ENCODE peak calls at places on chromosomes 7 and 10, in nine cellular contexts. O, D, A, V, B, J, Q, H and I are unnamed samples.

GRCh38 chr10:93999401-93999851 is 5.7 kb downstream of the PLCE1 start:
- DNase-seq in J (no peak), O (no peak), D (peak), H (peak), B (peak), V (no peak), Q (no peak), A (no peak), I (no peak)

GRCh38 chr10:49174926-49175500 is 13.2 kb downstream of the TMEM273 start:
- DNase-seq in D (no peak), H (no peak), J (peak), A (no peak), Q (no peak), B (peak), V (no peak), O (no peak), I (no peak)

GRCh38 chr10:80460399-80461207 is 6.5 kb downstream of the TSPAN14 start:
- DNase-seq in J (no peak), Q (no peak), H (peak), O (no peak), D (peak), A (no peak), B (peak), V (no peak), I (no peak)

GRCh38 chr7:13725591-13725990 is 263.9 kb downstream of the ETV1 start:
- DNase-seq in B (no peak), D (peak), J (no peak), V (no peak), Q (no peak), A (no peak), H (peak), O (no peak), I (no peak)

GRCh38 chr7:154852205-154852604 is 150.7 kb downstream of the PAXIP1 start:
- DNase-seq in O (no peak), J (no peak), D (no peak), H (no peak), V (no peak), B (no peak), A (no peak), Q (no peak), I (no peak)

GRCh38 chr10:43353495-43354324 is 17.7 kb upstream of the FXYD4 start:
- DNase-seq in D (no peak), V (no peak), Q (no peak), J (no peak), B (no peak), O (no peak), A (peak), H (peak), I (no peak)

GRCh38 chr10:132434405-132435005 is 37.5 kb downstream of the PWWP2B start:
- DNase-seq in D (no peak), J (no peak), Q (peak), O (no peak), V (no peak), H (no peak), B (no peak), A (no peak), I (no peak)

GRCh38 chr10:31947144-31947926 is 18.7 kb upstream of the ARHGAP12 start:
- DNase-seq in H (peak), O (peak), D (peak), J (no peak), V (no peak), A (peak), Q (no peak), B (peak), I (peak)

GRCh38 chr10:68876919-68877250 is 24.2 kb upstream of the DDX50 start:
- DNase-seq in O (no peak), J (no peak), V (no peak), D (no peak), B (peak), Q (no peak), A (no peak), H (no peak), I (no peak)

GRCh38 chr7:158267737-158268435 is 319.7 kb downstream of the PTPRN2 start:
- DNase-seq in A (no peak), D (no peak), J (peak), H (no peak), B (no peak), V (no peak), O (no peak), Q (no peak), I (no peak)

GRCh38 chr10:79385804-79386531 is 38.7 kb downstream of the PPIF start:
- DNase-seq in J (peak), Q (peak), H (no peak), O (no peak), B (no peak), A (peak), V (no peak), D (no peak), I (no peak)

GRCh38 chr7:8255680-8256656 is 6.0 kb downstream of the ICA1 start:
- DNase-seq in B (no peak), V (no peak), O (no peak), H (no peak), Q (no peak), A (no peak), D (no peak), J (no peak), I (no peak)

GRCh38 chr7:115910541-115911164 is 119.9 kb downstream of the TFEC start:
- DNase-seq in H (peak), Q (no peak), B (peak), A (no peak), D (peak), O (peak), V (no peak), J (no peak), I (no peak)

GRCh38 chr7:55078465-55079372 is 59.9 kb downstream of the EGFR start:
- DNase-seq in B (peak), H (no peak), Q (no peak), D (no peak), V (no peak), O (no peak), J (peak), A (peak), I (no peak)

GRCh38 chr7:18504965-18505364 is 9.4 kb downstream of the HDAC9 start:
- DNase-seq in J (no peak), H (no peak), Q (peak), D (no peak), A (no peak), V (no peak), O (no peak), B (no peak), I (no peak)

GRCh38 chr7:27194002-27194352 is 5.9 kb downstream of the HOXA13 start:
- DNase-seq in J (no peak), A (no peak), B (no peak), V (no peak), H (no peak), Q (no peak), D (no peak), O (no peak), I (no peak)

GRCh38 chr10:60414877-60415585 is 25.4 kb upstream of the ANK3 start:
- DNase-seq in V (no peak), A (no peak), O (peak), J (no peak), Q (no peak), D (peak), H (peak), B (peak), I (peak)

GRCh38 chr10:43981232-43981631 is 332.6 kb upstream of the ZNF32 start:
- DNase-seq in A (no peak), H (peak), J (no peak), D (peak), O (no peak), Q (no peak), V (no peak), B (no peak), I (peak)

GRCh38 chr7:12458520-12459131 is 55.0 kb upstream of the VWDE start:
- DNase-seq in H (peak), J (no peak), V (no peak), B (peak), Q (peak), O (peak), A (peak), D (peak), I (peak)

GRCh38 chr7:19561121-19561805 is 147.6 kb downstream of the POLR1F start:
- DNase-seq in H (peak), A (no peak), V (no peak), D (peak), Q (no peak), J (no peak), B (no peak), O (no peak), I (no peak)

GRCh38 chr7:96303686-96304443 is 18.0 kb downstream of the SLC25A13 start:
- DNase-seq in V (no peak), J (no peak), H (peak), Q (no peak), O (no peak), A (no peak), D (peak), B (no peak), I (no peak)

GRCh38 chr10:97188234-97188847 is 2.6 kb upstream of the SLIT1 start:
- DNase-seq in D (no peak), H (no peak), V (no peak), J (no peak), B (no peak), Q (peak), O (no peak), A (peak), I (no peak)

GRCh38 chr7:88291401-88292173 is 15.1 kb downstream of the STEAP4 start:
- DNase-seq in D (peak), Q (no peak), V (no peak), J (no peak), A (no peak), B (peak), O (no peak), H (peak), I (no peak)

GRCh38 chr7:75971309-75971960 is 23.0 kb downstream of the TMEM120A start:
- DNase-seq in Q (no peak), O (no peak), J (no peak), H (no peak), B (no peak), V (no peak), D (no peak), A (no peak), I (no peak)
- TF ChIP-seq CTCF in Q (peak), O (no peak), J (no peak), H (no peak), B (no peak), V (no peak), D (no peak), A (no peak), I (no peak)

GRCh38 chr7:2299853-2300512 is 14.3 kb downstream of the SNX8 start:
- DNase-seq in Q (no peak), B (no peak), J (no peak), H (no peak), O (no peak), A (no peak), D (no peak), V (no peak), I (no peak)

GRCh38 chr7:2295936-2296620 is 18.2 kb downstream of the SNX8 start:
- DNase-seq in A (no peak), V (no peak), Q (no peak), D (no peak), O (no peak), H (no peak), J (no peak), B (no peak), I (no peak)

GRCh38 chr7:2301510-2301860 is 12.8 kb downstream of the SNX8 start:
- DNase-seq in Q (no peak), V (no peak), O (no peak), A (no peak), B (no peak), J (no peak), D (no peak), H (peak), I (no peak)

GRCh38 chr7:2296830-2297229 is 17.4 kb downstream of the SNX8 start:
- DNase-seq in B (no peak), V (no peak), H (no peak), J (no peak), O (no peak), Q (no peak), A (no peak), D (no peak), I (no peak)

GRCh38 chr7:2299131-2299829 is 15.0 kb downstream of the SNX8 start:
- DNase-seq in J (no peak), H (peak), V (no peak), A (peak), D (peak), O (no peak), Q (no peak), B (no peak), I (peak)
- TF ChIP-seq CTCF in J (no peak), H (no peak), V (no peak), A (no peak), D (no peak), O (no peak), Q (no peak), B (no peak), I (no peak)

GRCh38 chr10:29470355-29470705 is 164.4 kb downstream of the SVIL start:
- DNase-seq in A (no peak), Q (peak), J (no peak), B (peak), O (no peak), H (no peak), V (no peak), D (no peak), I (no peak)

GRCh38 chr10:29469481-29470354 is 165.1 kb downstream of the SVIL start:
- DNase-seq in O (no peak), A (no peak), V (no peak), B (no peak), D (no peak), Q (no peak), J (no peak), H (no peak), I (no peak)

GRCh38 chr10:29461042-29461441 is 172.2 kb downstream of the LYZL1 start:
- DNase-seq in A (no peak), D (no peak), H (no peak), V (no peak), B (no peak), J (no peak), Q (no peak), O (no peak), I (no peak)

GRCh38 chr10:29470843-29471482 is 163.8 kb downstream of the SVIL start:
- DNase-seq in V (no peak), O (no peak), B (peak), D (no peak), J (no peak), H (no peak), A (no peak), Q (no peak), I (no peak)

GRCh38 chr10:29465384-29465783 is 169.4 kb downstream of the SVIL start:
- DNase-seq in J (no peak), B (no peak), A (no peak), O (no peak), D (no peak), V (no peak), H (no peak), Q (no peak), I (no peak)
- TF ChIP-seq CTCF in J (peak), B (no peak), A (no peak), O (peak), D (peak), V (no peak), H (peak), Q (peak), I (peak)

GRCh38 chr10:35598379-35598778 is 6.8 kb upstream of the GJD4 start:
- DNase-seq in A (no peak), O (no peak), B (peak), D (peak), J (no peak), H (no peak), V (no peak), Q (no peak), I (no peak)
- TF ChIP-seq CTCF in A (no peak), O (peak), B (peak), D (peak), J (peak), H (peak), V (no peak), Q (peak), I (peak)

GRCh38 chr7:31002256-31002655 is 38.5 kb downstream of the GHRHR start:
- DNase-seq in V (no peak), D (no peak), B (no peak), H (no peak), A (no peak), O (peak), Q (no peak), J (no peak), I (no peak)

GRCh38 chr7:31006864-31007263 is 43.1 kb downstream of the GHRHR start:
- DNase-seq in H (no peak), V (no peak), D (no peak), O (no peak), A (no peak), J (no peak), Q (no peak), B (no peak), I (no peak)

GRCh38 chr7:31003097-31003496 is 39.3 kb downstream of the GHRHR start:
- DNase-seq in A (no peak), O (no peak), B (no peak), V (no peak), Q (no peak), D (no peak), H (no peak), J (no peak), I (no peak)

GRCh38 chr7:31004393-31004792 is 40.6 kb downstream of the GHRHR start:
- DNase-seq in H (no peak), V (no peak), Q (no peak), O (no peak), A (no peak), B (no peak), J (no peak), D (no peak), I (no peak)

DNA sequence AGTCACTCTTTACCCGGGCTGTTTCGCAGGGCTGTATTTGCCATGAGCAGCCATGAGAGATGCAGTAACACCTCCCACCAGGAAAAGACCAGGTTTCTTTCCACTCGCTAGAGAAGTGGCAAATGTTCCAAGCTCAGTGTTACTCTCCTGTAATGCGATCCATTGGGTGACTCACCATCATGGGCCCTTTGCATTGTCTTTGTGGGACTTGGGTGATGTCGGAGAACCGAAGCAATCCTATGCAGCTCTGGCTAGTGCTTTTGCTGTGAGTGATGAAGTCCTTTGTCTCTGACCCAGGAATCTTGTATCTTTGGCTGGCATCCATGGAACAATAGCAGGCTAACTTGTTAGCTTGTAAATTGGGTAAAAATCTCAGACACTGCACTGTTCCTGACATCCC is 40.0 kb downstream of the GHRHR start:
- DNase-seq in V (no peak), H (peak), J (no peak), D (no peak), B (no peak), A (no peak), O (no peak), Q (no peak), I (no peak)
- TF ChIP-seq CTCF in V (no peak), H (no peak), J (no peak), D (no peak), B (no peak), A (no peak), O (no peak), Q (no peak), I (no peak)

GRCh38 chr7:22550514-22551010 is 50.6 kb upstream of the STEAP1B start:
- DNase-seq in A (no peak), V (no peak), D (no peak), O (no peak), B (no peak), J (no peak), Q (no peak), H (no peak), I (no peak)
- TF ChIP-seq CTCF in A (no peak), V (no peak), D (no peak), O (no peak), B (no peak), J (no peak), Q (no peak), H (no peak), I (no peak)

DNA sequence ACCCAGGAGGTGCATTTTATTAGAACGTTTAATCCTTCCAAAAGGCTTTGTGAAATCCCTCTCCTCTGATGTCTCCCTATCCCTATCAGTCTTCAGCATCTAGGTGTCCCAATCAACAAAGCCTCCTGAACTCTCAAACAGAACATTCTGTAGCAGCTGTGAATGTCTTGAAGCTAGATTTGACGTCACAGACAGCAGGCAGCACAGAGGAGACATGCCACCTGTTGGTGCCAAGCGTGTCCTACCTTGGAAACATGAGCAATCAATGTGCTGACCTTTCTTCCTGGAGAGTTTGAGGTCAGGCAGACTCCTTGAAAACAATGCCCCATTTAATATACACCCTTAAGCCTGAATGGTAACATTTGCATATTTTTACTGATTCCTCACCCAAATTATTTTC is 125.4 kb downstream of the RNLS start:
- DNase-seq in O (no peak), J (no peak), Q (no peak), B (no peak), A (no peak), D (no peak), V (no peak), H (no peak), I (no peak)
- TF ChIP-seq CTCF in O (no peak), J (no peak), Q (no peak), B (no peak), A (no peak), D (no peak), V (no peak), H (no peak), I (no peak)

DNA sequence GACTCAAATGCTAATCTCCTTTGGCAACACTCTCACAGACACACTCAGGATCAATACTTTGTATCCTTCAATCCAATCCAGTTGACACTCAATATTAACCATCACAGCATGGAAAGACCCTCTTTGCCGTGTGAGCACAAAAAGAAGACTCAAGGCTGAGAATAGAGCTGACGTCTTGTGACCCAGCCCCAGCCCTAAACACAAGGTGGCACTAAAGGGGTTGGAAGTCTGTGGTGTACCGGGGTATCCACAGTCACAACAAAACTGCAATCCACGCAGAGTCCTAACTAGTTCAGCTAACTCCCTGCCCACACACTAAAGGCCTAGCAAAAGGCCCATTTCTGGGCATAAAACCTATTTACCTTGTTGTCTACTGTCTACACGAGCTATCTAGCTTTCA is 200.1 kb downstream of the ACTR3B start:
- DNase-seq in V (no peak), D (no peak), J (no peak), A (no peak), B (no peak), O (no peak), H (no peak), Q (peak), I (no peak)
- TF ChIP-seq CTCF in V (no peak), D (no peak), J (no peak), A (no peak), B (no peak), O (no peak), H (no peak), Q (peak), I (no peak)

DNA sequence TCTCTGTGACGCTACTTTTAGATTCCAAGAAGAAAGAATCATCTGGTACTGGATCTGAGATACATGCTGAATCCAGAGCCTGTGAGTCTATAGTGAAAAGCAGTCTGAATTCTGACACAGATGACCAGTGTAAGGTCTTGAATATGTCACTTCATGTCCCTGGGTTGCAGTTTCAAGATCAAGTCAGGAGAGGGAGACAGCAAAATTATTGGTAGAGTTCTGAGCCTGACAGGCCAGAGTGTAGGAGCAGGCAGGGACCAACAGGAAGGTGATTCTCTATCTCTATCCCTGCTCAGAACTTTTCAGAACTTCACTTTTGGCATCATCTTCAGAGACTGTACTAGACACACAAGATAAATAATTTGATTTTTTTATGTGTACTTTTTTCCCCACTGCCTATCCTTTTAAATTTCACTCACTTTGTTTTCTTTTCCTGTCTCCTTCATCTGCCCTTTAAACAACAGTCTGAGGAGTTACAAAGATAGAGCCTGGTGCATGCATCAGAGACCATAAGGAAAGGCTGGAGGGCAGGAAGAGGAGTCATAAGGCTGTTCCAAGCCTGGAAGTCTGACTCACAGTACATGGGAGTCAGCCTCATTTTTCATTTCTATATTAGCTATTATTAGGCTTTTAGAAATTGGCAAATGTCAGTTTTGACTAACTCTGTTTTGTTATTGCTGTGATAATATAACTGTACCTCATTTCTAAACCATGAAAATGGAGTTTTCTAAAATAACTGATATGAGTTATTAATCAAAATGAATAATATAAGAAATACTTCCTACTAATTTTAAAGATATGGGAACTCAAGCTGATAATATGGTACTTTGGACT is 120.2 kb upstream of the TMEM229A start:
- DNase-seq in J (no peak), B (peak), V (no peak), Q (peak), D (peak), A (no peak), O (no peak), H (peak), I (no peak)
- TF ChIP-seq CTCF in J (peak), B (peak), V (no peak), Q (peak), D (peak), A (peak), O (no peak), H (peak), I (no peak)